ENCODE peak calls at places on chromosomes 7 and 10, in six cellular contexts. Q is GM12865; N is endothelial cell; Y is activated CD8-positive, alpha-beta T cell treated with anti-CD3 and anti-CD28 coated beads for 36 hours; W is A549; U is esophagus muscularis mucosa. I is an unnamed sample.

GRCh38 chr10:43221419-43222293 is 45.2 kb downstream of the RASGEF1A start:
- DNase-seq in W (peak), Q (no peak), U (no peak), N (peak), Y (no peak), I (no peak)

GRCh38 chr7:131909151-131909768 is 352.8 kb upstream of the PODXL start:
- DNase-seq in N (peak), Q (no peak), U (no peak), Y (no peak), W (no peak), I (no peak)

GRCh38 chr7:119969054-119969453 is 303.9 kb upstream of the KCND2 start:
- DNase-seq in U (no peak), Q (peak), N (no peak), Y (no peak), W (no peak), I (no peak)

GRCh38 chr10:92110039-92110794 is 180.7 kb downstream of the CPEB3 start:
- DNase-seq in U (no peak), Q (no peak), W (no peak), N (no peak), Y (no peak), I (peak)

GRCh38 chr10:104252349-104252748 is 2.3 kb upstream of the GSTO1 start:
- DNase-seq in W (no peak), Y (no peak), Q (no peak), N (no peak), U (no peak), I (no peak)

GRCh38 chr7:100825760-100826545 is 1.4 kb downstream of the EPHB4 start:
- DNase-seq in W (no peak), N (no peak), Y (no peak), Q (no peak), U (no peak), I (peak)

GRCh38 chr7:35749548-35749947 is 51.3 kb upstream of the SEPTIN7 start:
- DNase-seq in W (no peak), Y (no peak), Q (no peak), U (no peak), N (no peak), I (peak)

GRCh38 chr10:22246680-22247391 is 29.0 kb upstream of the EBLN1 start:
- DNase-seq in W (peak), U (no peak), Y (peak), Q (no peak), N (no peak), I (peak)

GRCh38 chr7:103715376-103716110 is 269.5 kb upstream of the SLC26A5 start:
- DNase-seq in W (no peak), U (no peak), Y (no peak), N (no peak), Q (no peak), I (no peak)

GRCh38 chr10:46557319-46558140 is 1.1 kb upstream of the GPRIN2 start:
- DNase-seq in N (peak), W (peak), U (no peak), Q (no peak), Y (no peak), I (no peak)

GRCh38 chr10:90842710-90843109 is 15.1 kb downstream of the HTR7 start:
- DNase-seq in N (no peak), Y (no peak), U (no peak), W (no peak), Q (no peak), I (no peak)

GRCh38 chr7:122629412-122629953 is 69.4 kb downstream of the RNF133 start:
- DNase-seq in N (no peak), Q (no peak), W (no peak), U (no peak), Y (no peak), I (no peak)

GRCh38 chr10:99412100-99412499 is 18.3 kb downstream of the GOT1 start:
- DNase-seq in W (no peak), U (no peak), N (no peak), Y (no peak), Q (no peak), I (no peak)
- TF ChIP-seq CTCF in W (no peak), U (no peak), N (no peak), Y (no peak), Q (no peak), I (no peak)

DNA sequence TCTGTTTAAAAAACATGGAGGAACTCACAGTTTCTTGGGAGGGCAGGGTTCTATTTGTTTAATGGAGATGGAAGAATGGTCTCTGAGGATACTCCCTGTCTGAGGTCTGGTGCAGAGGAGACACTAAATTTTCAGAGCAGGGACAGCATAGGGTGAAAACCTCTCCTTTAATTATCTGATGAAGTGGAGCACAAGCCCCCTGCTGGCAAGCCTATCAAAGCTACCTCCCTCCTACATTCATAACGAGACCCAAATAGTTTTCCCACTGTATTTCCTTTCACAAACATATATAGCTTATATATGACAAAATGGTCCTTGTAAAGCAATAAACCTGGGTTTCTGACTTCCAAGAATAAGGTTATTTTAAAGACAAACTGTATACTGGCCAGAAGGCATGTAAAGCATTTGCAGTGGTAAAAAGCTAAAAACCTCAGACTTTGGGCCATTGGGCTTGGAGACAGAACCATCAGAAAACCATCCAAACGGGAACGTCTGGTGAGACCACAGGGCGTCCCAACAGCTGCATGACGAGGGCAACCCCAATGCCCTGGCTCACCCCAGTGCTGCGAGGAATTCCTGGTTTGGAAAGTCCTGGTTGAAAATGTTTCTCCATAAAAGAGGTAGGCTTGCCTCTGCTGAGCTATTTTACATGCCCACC is 201.3 kb downstream of the FANK1 start:
- DNase-seq in W (no peak), N (no peak), Y (no peak), U (no peak), Q (no peak), I (no peak)
- TF ChIP-seq CTCF in W (peak), N (no peak), Y (no peak), U (no peak), Q (peak), I (peak)

DNA sequence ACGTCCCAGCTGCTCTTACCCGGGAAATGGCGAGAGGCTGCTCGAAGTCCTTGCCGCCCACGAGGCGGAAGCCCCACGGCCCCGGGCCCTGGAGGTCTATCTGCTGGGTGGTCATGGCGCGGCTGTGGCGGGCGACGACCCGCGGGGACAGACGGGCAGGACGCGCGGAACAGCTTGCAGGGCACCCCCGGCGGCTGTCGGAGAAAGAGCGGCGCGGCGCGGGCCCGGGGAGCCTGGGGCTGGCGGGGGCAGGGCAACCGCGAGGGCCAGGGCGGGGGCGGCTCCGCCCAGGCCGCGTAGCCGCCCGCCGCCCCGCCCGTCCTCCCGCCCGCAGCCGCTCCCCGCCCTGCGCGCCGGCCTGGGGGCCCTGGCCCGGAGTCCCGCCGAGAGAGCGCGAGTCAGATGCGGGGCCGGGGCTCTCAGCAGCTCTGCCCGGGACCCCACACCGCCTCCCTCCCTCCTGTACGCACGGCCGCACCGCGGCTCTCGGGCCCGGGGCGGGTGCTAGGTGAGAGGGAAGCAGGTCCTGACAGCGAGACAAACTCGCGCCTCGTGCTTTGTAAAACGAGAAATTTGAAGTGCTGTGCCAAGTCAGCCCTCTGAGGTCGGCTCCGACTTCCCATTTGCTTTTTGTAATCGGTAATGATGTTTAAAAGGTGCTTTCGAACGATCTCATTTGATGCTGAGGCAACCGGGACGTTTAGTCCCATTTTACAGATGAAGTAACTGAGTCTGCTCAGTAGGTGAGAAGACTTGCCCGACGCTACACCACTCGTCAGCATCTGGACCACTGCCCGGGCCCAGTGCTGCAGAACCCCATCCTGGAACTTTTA is at the start of gene PDLIM1:
- DNase-seq in N (peak), U (no peak), Q (peak), W (peak), Y (peak), I (peak)
- TF ChIP-seq CTCF in N (no peak), U (peak), Q (no peak), W (peak), Y (no peak), I (peak)

DNA sequence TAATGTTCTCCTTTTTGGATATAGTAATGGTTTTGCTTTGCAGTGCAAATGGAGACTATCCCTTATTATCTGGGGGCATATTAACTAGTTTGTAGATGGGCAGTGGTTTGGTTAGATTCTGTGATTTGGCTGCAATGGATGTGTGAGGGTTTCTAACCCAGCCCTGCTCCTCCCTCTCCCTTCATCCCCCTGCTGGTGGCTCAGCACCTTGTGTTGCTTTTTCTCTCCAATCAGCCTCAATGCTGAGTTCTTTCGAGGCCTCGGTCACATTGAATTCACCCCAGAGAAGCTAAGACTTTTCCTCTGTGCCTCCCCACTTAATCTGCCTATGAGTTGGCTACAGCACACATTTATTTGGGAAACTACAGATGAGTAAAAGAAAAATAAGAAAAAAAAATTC is 120.0 kb downstream of the MALRD1 start:
- DNase-seq in U (no peak), N (peak), Q (no peak), W (no peak), Y (no peak), I (no peak)
- TF ChIP-seq CTCF in U (no peak), N (peak), Q (no peak), W (no peak), Y (no peak), I (peak)

DNA sequence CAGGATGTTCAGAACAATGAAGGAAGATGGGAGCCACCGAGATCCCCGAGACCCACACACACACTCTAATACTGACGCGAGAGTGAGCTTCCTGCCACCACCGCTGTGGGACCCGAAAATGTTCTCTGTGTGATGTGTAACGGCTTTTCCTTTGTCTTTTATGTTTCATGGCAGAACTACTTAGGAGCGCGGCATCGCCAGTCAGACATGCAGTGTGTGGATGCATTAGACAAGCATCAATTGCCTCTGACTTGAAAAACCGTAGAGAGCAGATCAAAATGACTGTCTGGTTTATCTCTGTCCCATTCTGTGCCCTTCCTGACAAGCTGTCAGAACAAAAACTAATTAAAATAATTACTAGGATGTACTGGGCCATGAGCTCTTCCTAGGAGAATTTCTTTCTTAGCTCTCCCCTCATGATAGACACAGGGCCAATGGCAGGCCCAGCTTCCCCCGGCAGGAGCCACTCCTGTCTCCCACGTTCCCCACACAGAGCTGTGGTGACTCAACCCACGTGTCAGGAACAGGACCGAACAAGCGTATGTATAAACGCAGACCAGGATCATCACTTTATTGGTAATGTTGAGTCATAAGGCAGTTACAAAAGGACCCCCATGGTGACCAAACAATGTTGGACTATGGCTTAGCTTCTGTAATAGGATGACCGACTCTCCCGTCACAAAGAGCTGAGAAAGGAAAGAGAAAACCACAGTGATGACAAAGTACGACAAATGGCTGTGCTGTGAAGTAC is 705.0 kb downstream of the PARD3 start:
- DNase-seq in Q (no peak), U (peak), N (no peak), W (peak), Y (no peak), I (peak)
- TF ChIP-seq CTCF in Q (no peak), U (no peak), N (no peak), W (no peak), Y (no peak), I (no peak)

GRCh38 chr10:125549656-125550055 is 133.3 kb downstream of the TEX36 start:
- DNase-seq in Y (no peak), N (no peak), Q (no peak), U (peak), W (no peak), I (no peak)
- TF ChIP-seq CTCF in Y (no peak), N (no peak), Q (no peak), U (no peak), W (no peak), I (no peak)

GRCh38 chr7:143305423-143306070 is 10.4 kb upstream of the CLCN1 start:
- DNase-seq in U (no peak), N (peak), W (peak), Y (peak), Q (peak), I (peak)
- TF ChIP-seq CTCF in U (peak), N (peak), W (peak), Y (peak), Q (peak), I (peak)

DNA sequence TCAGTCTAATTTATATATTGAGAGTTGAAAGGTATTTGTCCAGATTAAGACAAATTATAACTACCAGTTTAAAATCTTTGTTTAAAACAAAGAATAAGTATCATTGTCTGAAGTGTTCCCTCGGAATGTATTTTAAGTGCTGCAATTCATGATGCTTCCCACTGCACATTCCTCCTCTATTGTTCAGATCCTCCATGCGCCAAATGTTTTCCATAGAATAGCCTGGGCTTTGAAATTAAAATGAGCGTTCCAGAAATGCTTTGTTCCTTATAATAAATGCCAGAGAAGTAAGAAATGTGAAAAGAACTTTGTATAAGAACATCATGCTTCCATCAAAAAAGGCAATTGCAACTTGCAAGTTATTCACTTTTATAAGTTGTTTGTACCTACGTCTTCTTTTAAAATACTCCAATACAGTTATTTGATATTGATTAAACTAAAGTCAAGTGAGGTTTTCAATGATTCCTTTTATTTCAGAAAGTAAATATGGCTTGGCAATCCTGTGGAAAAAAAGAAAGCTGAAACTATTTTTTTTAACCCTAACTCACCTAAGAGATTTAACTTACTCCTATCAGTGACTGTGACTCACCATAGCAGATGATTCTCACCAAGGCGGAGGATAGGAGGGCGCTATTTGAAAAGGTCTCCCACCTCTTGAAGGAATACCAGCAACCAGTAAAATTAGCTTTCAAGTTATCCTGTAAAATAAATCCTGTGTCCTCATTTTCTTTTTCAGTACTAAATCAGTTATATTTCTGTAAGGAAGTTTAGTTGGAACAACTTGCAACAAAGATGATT is 85.8 kb downstream of the CTNNA3 start:
- DNase-seq in W (no peak), Q (no peak), N (no peak), U (no peak), Y (no peak), I (no peak)
- TF ChIP-seq CTCF in W (no peak), Q (no peak), N (no peak), U (no peak), Y (no peak), I (no peak)

I was measured in fibroblast of villous mesenchyme.